ENCODE peak calls at places on chromosomes 3 and 15, in ten cellular contexts. C is body of pancreas, A is foreskin fibroblast, W is neural progenitor cell, H is AG04449, B is kidney, K is Peyer's patch, X is K562, E is lung, M is PC-9. P is an unnamed sample.

GRCh38 chr15:97504031-97504430 is 456.5 kb upstream of the ARRDC4 start:
- DNase-seq in C (no peak), A (peak; percentile 49), W (no peak), H (no peak), B (no peak), K (no peak), X (no peak), E (no peak), M (no peak), P (no peak)

GRCh38 chr3:142998439-142998838 is 2.9 kb upstream of the U2SURP start:
- DNase-seq in C (no peak), A (peak; percentile 18), W (no peak), H (no peak), B (no peak), K (no peak), X (no peak), E (no peak), M (no peak), P (no peak)

GRCh38 chr15:99168601-99169580 is 64.0 kb downstream of the SYNM start:
- DNase-seq in C (no peak), A (no peak), W (no peak), H (no peak), B (no peak), K (no peak), X (no peak), E (no peak), M (no peak), P (no peak)

GRCh38 chr15:49473031-49473430 is 50.0 kb downstream of the FGF7 start:
- DNase-seq in C (no peak), A (no peak), W (no peak), H (no peak), B (no peak), K (no peak), X (no peak), E (no peak), M (no peak), P (no peak)

GRCh38 chr3:172525116-172525613 is 1.9 kb upstream of the TNFSF10 start:
- DNase-seq in C (no peak), A (no peak), W (no peak), H (no peak), B (no peak), K (no peak), X (no peak), E (no peak), M (no peak), P (no peak)

GRCh38 chr15:41969851-41970431 is 2.4 kb downstream of the EHD4 start:
- DNase-seq in C (no peak), A (no peak), W (no peak), H (no peak), B (no peak), K (peak; percentile 64), X (no peak), E (no peak), M (no peak), P (peak; percentile 74)

GRCh38 chr15:78364233-78364632 is 24.1 kb downstream of the CRABP1 start:
- DNase-seq in C (no peak), A (peak; percentile 29), W (no peak), H (no peak), B (no peak), K (no peak), X (no peak), E (no peak), M (no peak), P (no peak)

GRCh38 chr3:51539291-51539891 is 872 bp downstream of the RAD54L2 start:
- DNase-seq in C (peak; percentile 11), A (peak; percentile 75), W (peak; percentile 66), H (no peak), B (no peak), K (peak; percentile 49), X (peak; percentile 64), E (no peak), M (peak; percentile 8), P (no peak)

GRCh38 chr3:95715137-95715536 is 1099.3 kb upstream of the EPHA6 start:
- DNase-seq in C (no peak), A (no peak), W (no peak), H (no peak), B (no peak), K (no peak), X (no peak), E (no peak), M (no peak), P (no peak)

GRCh38 chr3:5275529-5275928 is 88.0 kb downstream of the EDEM1 start:
- DNase-seq in C (no peak), A (no peak), W (no peak), H (peak; percentile 91), B (no peak), K (no peak), X (no peak), E (no peak), M (no peak), P (no peak)

GRCh38 chr3:122305818-122306621 is 19.0 kb upstream of the CSTA start:
- DNase-seq in C (peak; percentile 79), A (no peak), W (peak; percentile 40), H (no peak), B (no peak), K (peak; percentile 64), X (peak; percentile 4), E (no peak), M (peak; percentile 24), P (no peak)

GRCh38 chr3:71360694-71361093 is 222.8 kb downstream of the FOXP1 start:
- DNase-seq in C (no peak), A (no peak), W (no peak), H (no peak), B (no peak), K (no peak), X (no peak), E (no peak), M (no peak), P (peak; percentile 26)

GRCh38 chr3:182244222-182244971 is 532.7 kb downstream of the SOX2 start:
- DNase-seq in C (peak; percentile 17), A (no peak), W (no peak), H (no peak), B (no peak), K (peak; percentile 47), X (no peak), E (no peak), M (no peak), P (no peak)

GRCh38 chr15:84099181-84099580 is 136.4 kb upstream of the GOLGA6L4 start:
- DNase-seq in C (peak; percentile 23), A (no peak), W (no peak), H (no peak), B (no peak), K (peak; percentile 49), X (peak; percentile 36), E (peak; percentile 31), M (no peak), P (no peak)

GRCh38 chr3:141308588-141309218 is 59.6 kb upstream of the ZBTB38 start:
- DNase-seq in C (peak; percentile 84), A (no peak), W (peak; percentile 78), H (no peak), B (peak; percentile 85), K (peak; percentile 67), X (peak; percentile 80), E (peak; percentile 78), M (peak; percentile 69), P (no peak)

GRCh38 chr3:136042608-136043221 is 77.2 kb downstream of the PPP2R3A start:
- DNase-seq in C (no peak), A (peak; percentile 31), W (peak; percentile 63), H (no peak), B (no peak), K (no peak), X (peak; percentile 54), E (no peak), M (no peak), P (peak; percentile 10)

GRCh38 chr3:48845170-48845569 is 2.5 kb downstream of the PRKAR2A start:
- DNase-seq in C (no peak), A (no peak), W (no peak), H (no peak), B (no peak), K (peak; percentile 9), X (peak; percentile 63), E (no peak), M (no peak), P (no peak)

GRCh38 chr3:71476950-71477349 is 106.6 kb downstream of the FOXP1 start:
- DNase-seq in C (no peak), A (no peak), W (no peak), H (no peak), B (no peak), K (no peak), X (no peak), E (no peak), M (no peak), P (no peak)

GRCh38 chr3:58463181-58463941 is 28.5 kb upstream of the KCTD6 start:
- DNase-seq in C (peak; percentile 79), A (peak; percentile 85), W (peak; percentile 77), H (peak; percentile 36), B (peak; percentile 85), K (peak; percentile 89), X (peak; percentile 75), E (peak; percentile 77), M (peak; percentile 77), P (peak; percentile 22)
- TF ChIP-seq CTCF in C (peak; percentile 72), A (peak; percentile 94), W (peak; percentile 92), H (peak; percentile 82), B (peak; percentile 71), K (peak; percentile 71), X (peak; percentile 78), E (peak; percentile 55), M (peak; percentile 85), P (peak; percentile 95)

DNA sequence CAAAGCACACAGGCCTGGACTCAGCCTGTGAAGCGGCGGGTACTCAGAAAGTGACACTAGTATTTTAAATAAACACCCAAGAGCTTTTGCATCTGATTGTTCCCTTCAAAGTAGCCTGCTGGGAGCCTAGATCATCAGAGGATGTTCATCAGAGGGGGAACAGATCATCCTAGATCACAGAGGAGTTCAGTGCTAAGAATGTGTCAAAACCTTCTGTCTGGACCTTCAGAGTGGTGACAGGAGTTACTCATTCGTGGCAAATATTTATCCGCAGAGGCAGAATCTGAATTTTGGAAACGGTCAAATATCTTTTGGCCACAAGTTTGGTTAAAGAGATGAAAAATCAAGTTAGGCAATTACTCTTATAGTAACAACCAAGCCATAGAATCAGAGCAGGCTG is 9.7 kb upstream of the KIF7 start:
- DNase-seq in C (no peak), A (peak; percentile 7), W (no peak), H (no peak), B (no peak), K (no peak), X (no peak), E (no peak), M (no peak), P (no peak)
- H3K4me3 ChIP-seq in C (no peak overlapping the region), A (peak overlapping the region; percentile 36), W (peak overlapping the region; percentile 45), H (no peak overlapping the region), B (peak overlapping the region; percentile 29), K (no peak overlapping the region), X (no peak overlapping the region), E (no peak overlapping the region), M (no peak overlapping the region), P (no peak overlapping the region)

DNA sequence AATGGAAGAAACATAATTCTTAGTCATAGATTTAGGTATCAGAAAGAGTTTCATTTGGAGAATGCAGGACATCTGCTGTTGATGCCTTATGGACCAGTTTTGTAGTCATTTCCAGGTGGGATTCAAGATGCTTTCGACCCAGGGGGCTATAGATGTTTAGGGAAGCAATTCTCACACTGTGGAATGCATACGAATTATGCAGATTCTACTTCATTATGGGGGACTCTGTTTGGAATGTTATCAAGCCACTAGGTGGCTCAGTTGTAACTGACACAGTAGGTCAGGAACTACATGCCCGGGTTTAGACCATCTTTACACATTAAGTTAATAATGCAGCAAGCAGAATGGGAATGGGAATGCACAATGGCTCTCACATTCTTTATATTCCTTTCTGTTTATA is 1359.8 kb downstream of the ZPLD1 start:
- DNase-seq in C (no peak), A (no peak), W (peak; percentile 42), H (no peak), B (no peak), K (no peak), X (no peak), E (no peak), M (no peak), P (no peak)
- TF ChIP-seq CTCF in C (no peak), A (no peak), W (peak; percentile 51), H (no peak), B (peak; percentile 9), K (no peak), X (no peak), E (no peak), M (no peak), P (peak; percentile 24)

GRCh38 chr15:51828621-51829359 is 663 bp upstream of the TMOD3 start:
- DNase-seq in C (no peak), A (no peak), W (no peak), H (no peak), B (no peak), K (no peak), X (peak; percentile 83), E (peak; percentile 44), M (peak; percentile 79), P (no peak)
- H3K4me3 ChIP-seq in C (no peak overlapping the region), A (peak overlapping the region; percentile 89), W (no peak overlapping the region), H (no peak overlapping the region), B (peak overlapping the region; percentile 76), K (no peak overlapping the region), X (peak overlapping the region; percentile 91), E (no peak overlapping the region), M (peak overlapping the region; percentile 71), P (no peak overlapping the region)

P was measured in GM12864.